ENCODE peak calls at places on chromosomes 1 and 21, in ten cellular contexts. One of them, this sample, is unnamed.

GRCh38 chr21:36111238-36111637 is 23.6 kb upstream of the CBR3 start:
- DNase-seq in T-cell: no peak
- DNase-seq in NCI-H524: peak
- DNase-seq in T1000: no peak
- DNase-seq in AG10803: no peak
- DNase-seq in tibial nerve: no peak
- DNase-seq in fibroblast of the aortic adventitia: no peak
- DNase-seq in globus pallidus: no peak
- DNase-seq in fibroblast of lung: no peak
- DNase-seq in HT-29: no peak
- DNase-seq in this sample: no peak

GRCh38 chr1:168235937-168236336 is 10.1 kb downstream of the SFT2D2 start:
- DNase-seq in T1000: no peak
- DNase-seq in fibroblast of the aortic adventitia: no peak
- DNase-seq in AG10803: no peak
- DNase-seq in HT-29: no peak
- DNase-seq in NCI-H524: no peak
- DNase-seq in tibial nerve: no peak
- DNase-seq in T-cell: no peak
- DNase-seq in globus pallidus: no peak
- DNase-seq in fibroblast of lung: no peak
- DNase-seq in this sample: no peak

GRCh38 chr1:99599678-99600175 is 46.2 kb upstream of the PALMD start:
- DNase-seq in AG10803: peak
- DNase-seq in globus pallidus: no peak
- DNase-seq in NCI-H524: no peak
- DNase-seq in HT-29: no peak
- DNase-seq in fibroblast of lung: peak
- DNase-seq in fibroblast of the aortic adventitia: peak
- DNase-seq in T1000: peak
- DNase-seq in T-cell: no peak
- DNase-seq in tibial nerve: no peak
- DNase-seq in this sample: no peak

GRCh38 chr1:152188673-152189591 is 29.9 kb upstream of the RPTN start:
- DNase-seq in fibroblast of the aortic adventitia: peak
- DNase-seq in HT-29: peak
- DNase-seq in NCI-H524: peak
- DNase-seq in fibroblast of lung: peak
- DNase-seq in AG10803: peak
- DNase-seq in T-cell: peak
- DNase-seq in T1000: no peak
- DNase-seq in tibial nerve: peak
- DNase-seq in globus pallidus: peak
- DNase-seq in this sample: peak

GRCh38 chr1:213440766-213441165 is 389.7 kb downstream of the RPS6KC1 start:
- DNase-seq in tibial nerve: no peak
- DNase-seq in AG10803: no peak
- DNase-seq in T-cell: no peak
- DNase-seq in globus pallidus: no peak
- DNase-seq in fibroblast of the aortic adventitia: no peak
- DNase-seq in fibroblast of lung: no peak
- DNase-seq in NCI-H524: no peak
- DNase-seq in T1000: no peak
- DNase-seq in HT-29: no peak
- DNase-seq in this sample: no peak

GRCh38 chr1:55071477-55071876 is 32.1 kb downstream of the PCSK9 start:
- DNase-seq in T-cell: no peak
- DNase-seq in NCI-H524: peak
- DNase-seq in tibial nerve: no peak
- DNase-seq in globus pallidus: no peak
- DNase-seq in fibroblast of the aortic adventitia: peak
- DNase-seq in HT-29: peak
- DNase-seq in AG10803: peak
- DNase-seq in T1000: no peak
- DNase-seq in fibroblast of lung: peak
- DNase-seq in this sample: no peak

GRCh38 chr1:154866257-154866994 is 3.7 kb downstream of the KCNN3 start:
- DNase-seq in NCI-H524: no peak
- DNase-seq in HT-29: no peak
- DNase-seq in T1000: no peak
- DNase-seq in fibroblast of lung: no peak
- DNase-seq in T-cell: no peak
- DNase-seq in AG10803: no peak
- DNase-seq in tibial nerve: no peak
- DNase-seq in globus pallidus: no peak
- DNase-seq in fibroblast of the aortic adventitia: no peak
- DNase-seq in this sample: no peak

GRCh38 chr21:28943631-28944030 is 49.0 kb downstream of the LTN1 start:
- DNase-seq in HT-29: no peak
- DNase-seq in T-cell: no peak
- DNase-seq in tibial nerve: no peak
- DNase-seq in T1000: no peak
- DNase-seq in fibroblast of lung: no peak
- DNase-seq in NCI-H524: no peak
- DNase-seq in AG10803: peak
- DNase-seq in fibroblast of the aortic adventitia: peak
- DNase-seq in globus pallidus: peak
- DNase-seq in this sample: no peak

GRCh38 chr1:35463232-35463631 is 94.0 kb downstream of the KIAA0319L start:
- DNase-seq in fibroblast of lung: no peak
- DNase-seq in globus pallidus: no peak
- DNase-seq in HT-29: no peak
- DNase-seq in AG10803: no peak
- DNase-seq in T-cell: no peak
- DNase-seq in fibroblast of the aortic adventitia: no peak
- DNase-seq in NCI-H524: no peak
- DNase-seq in tibial nerve: no peak
- DNase-seq in T1000: no peak
- DNase-seq in this sample: no peak

GRCh38 chr1:199762567-199762966 is 264.9 kb upstream of the NR5A2 start:
- DNase-seq in tibial nerve: no peak
- DNase-seq in globus pallidus: no peak
- DNase-seq in fibroblast of the aortic adventitia: no peak
- DNase-seq in AG10803: no peak
- DNase-seq in T-cell: no peak
- DNase-seq in HT-29: no peak
- DNase-seq in NCI-H524: no peak
- DNase-seq in fibroblast of lung: no peak
- DNase-seq in T1000: no peak
- DNase-seq in this sample: no peak

GRCh38 chr1:206754011-206754410 is 16.6 kb upstream of the IL19 start:
- DNase-seq in AG10803: peak
- DNase-seq in fibroblast of lung: no peak
- DNase-seq in T-cell: no peak
- DNase-seq in tibial nerve: no peak
- DNase-seq in NCI-H524: no peak
- DNase-seq in globus pallidus: no peak
- DNase-seq in HT-29: no peak
- DNase-seq in T1000: no peak
- DNase-seq in fibroblast of the aortic adventitia: peak
- DNase-seq in this sample: no peak

GRCh38 chr1:170537798-170538503 is 6.0 kb downstream of the GORAB start:
- DNase-seq in globus pallidus: no peak
- DNase-seq in tibial nerve: no peak
- DNase-seq in T-cell: no peak
- DNase-seq in NCI-H524: no peak
- DNase-seq in HT-29: no peak
- DNase-seq in T1000: no peak
- DNase-seq in fibroblast of lung: peak
- DNase-seq in AG10803: peak
- DNase-seq in fibroblast of the aortic adventitia: peak
- DNase-seq in this sample: no peak

GRCh38 chr1:232726048-232726779 is 79.0 kb upstream of the MAP10 start:
- DNase-seq in fibroblast of the aortic adventitia: peak
- DNase-seq in AG10803: peak
- DNase-seq in HT-29: peak
- DNase-seq in globus pallidus: no peak
- DNase-seq in fibroblast of lung: no peak
- DNase-seq in NCI-H524: no peak
- DNase-seq in tibial nerve: no peak
- DNase-seq in T1000: no peak
- DNase-seq in T-cell: no peak
- DNase-seq in this sample: no peak

GRCh38 chr1:185193756-185194155 is 36.8 kb downstream of the SWT1 start:
- DNase-seq in AG10803: no peak
- DNase-seq in globus pallidus: no peak
- DNase-seq in fibroblast of the aortic adventitia: no peak
- DNase-seq in HT-29: no peak
- DNase-seq in NCI-H524: no peak
- DNase-seq in tibial nerve: no peak
- DNase-seq in fibroblast of lung: no peak
- DNase-seq in T-cell: no peak
- DNase-seq in T1000: no peak
- DNase-seq in this sample: no peak

GRCh38 chr1:94772230-94772641 is 47.9 kb upstream of the SLC44A3 start:
- DNase-seq in AG10803: no peak
- DNase-seq in globus pallidus: no peak
- DNase-seq in T1000: no peak
- DNase-seq in fibroblast of lung: peak
- DNase-seq in tibial nerve: no peak
- DNase-seq in NCI-H524: no peak
- DNase-seq in fibroblast of the aortic adventitia: no peak
- DNase-seq in HT-29: no peak
- DNase-seq in T-cell: no peak
- DNase-seq in this sample: no peak

GRCh38 chr1:21926814-21927530 is 10.1 kb downstream of the HSPG2 start:
- DNase-seq in HT-29: no peak
- DNase-seq in fibroblast of lung: peak
- DNase-seq in globus pallidus: no peak
- DNase-seq in AG10803: peak
- DNase-seq in T1000: no peak
- DNase-seq in fibroblast of the aortic adventitia: peak
- DNase-seq in NCI-H524: no peak
- DNase-seq in T-cell: no peak
- DNase-seq in tibial nerve: peak
- DNase-seq in this sample: no peak

GRCh38 chr1:200510228-200510623 is 100.4 kb upstream of the ZNF281 start:
- DNase-seq in HT-29: peak
- DNase-seq in T-cell: peak
- DNase-seq in globus pallidus: peak
- DNase-seq in tibial nerve: peak
- DNase-seq in fibroblast of the aortic adventitia: peak
- DNase-seq in fibroblast of lung: peak
- DNase-seq in T1000: peak
- DNase-seq in AG10803: peak
- DNase-seq in NCI-H524: peak
- DNase-seq in this sample: peak

This sample was measured in activated T-helper 1 cell treated with anti-CD3 and anti-CD28 coated beads, Interleukin-12 subunit alpha, Interleukin-12 subunit beta, Interleukin-2, Interleukin-4 antibody, amounts not matched to agents 30 ng/mL and 10 ng/mL and 1 ng/mL, durations not matched to agents 14 hours and 24 hours and 36 hours.